ENCODE peak calls at places on chromosome 10, in seven cellular contexts. C, D, V, G, X, U and A are unnamed samples.
A peak's percentile ranks its signal among the peaks of the same experiment; 100 is the strongest.

GRCh38 chr10:2358586-2358985 is 621.3 kb upstream of the ADARB2 start:
- DNase-seq in V (no peak), D (no peak), U (no peak), G (no peak), X (no peak), C (no peak), A (no peak)

GRCh38 chr10:8361510-8361844 is 307.0 kb downstream of the GATA3 start:
- DNase-seq in G (no peak), D (no peak), X (no peak), V (no peak), C (no peak), U (no peak), A (no peak)

GRCh38 chr10:5361966-5362365 is 2.8 kb upstream of the UCN3 start:
- DNase-seq in V (no peak), G (no peak), C (no peak), D (no peak), X (no peak), U (no peak), A (no peak)

GRCh38 chr10:50605280-50606270 is 18.2 kb downstream of the SGMS1 start:
- DNase-seq in D (peak; percentile 69), U (peak; percentile 90), V (peak; percentile 61), C (peak; percentile 56), G (peak; percentile 59), X (peak; percentile 73), A (no peak)

GRCh38 chr10:91887075-91887899 is 22.0 kb downstream of the FGFBP3 start:
- DNase-seq in X (peak; percentile 70), C (peak; percentile 41), G (peak; percentile 46), D (no peak), V (peak; percentile 48), U (no peak), A (no peak)

GRCh38 chr10:113094114-113094486 is 144.1 kb downstream of the TCF7L2 start:
- DNase-seq in U (no peak), C (no peak), X (peak; percentile 87), D (no peak), V (no peak), G (no peak), A (no peak)

GRCh38 chr10:33238643-33239042 is 95.8 kb downstream of the NRP1 start:
- DNase-seq in X (no peak), V (no peak), D (no peak), G (no peak), C (no peak), U (no peak), A (no peak)

GRCh38 chr10:18158698-18159342 is 18.6 kb downstream of the CACNB2 start:
- DNase-seq in C (no peak), V (no peak), U (no peak), G (no peak), D (no peak), X (no peak), A (no peak)

GRCh38 chr10:13834581-13835286 is 248.0 kb downstream of the PRPF18 start:
- DNase-seq in V (no peak), G (peak; percentile 70), D (peak; percentile 60), X (no peak), C (peak; percentile 49), U (no peak), A (no peak)

GRCh38 chr10:43120948-43121290 is 17.3 kb upstream of the CSGALNACT2 start:
- DNase-seq in G (peak; percentile 50), U (no peak), D (peak; percentile 26), C (peak; percentile 15), X (peak; percentile 97), V (no peak), A (no peak)

GRCh38 chr10:11178606-11179221 is 161.0 kb downstream of the CELF2 start:
- DNase-seq in G (peak; percentile 69), V (no peak), C (no peak), X (peak; percentile 95), U (no peak), D (peak; percentile 47), A (no peak)

GRCh38 chr10:70299876-70300275 is 16.1 kb upstream of the NPFFR1 start:
- DNase-seq in X (no peak), U (no peak), C (no peak), V (no peak), G (no peak), D (no peak), A (no peak)

GRCh38 chr10:129929343-129930297 is 34.5 kb downstream of the EBF3 start:
- DNase-seq in V (no peak), C (no peak), D (no peak), G (peak; percentile 17), U (no peak), X (no peak), A (no peak)

GRCh38 chr10:75547391-75548298 is 116.2 kb downstream of the LRMDA start:
- DNase-seq in U (no peak), D (no peak), G (no peak), V (no peak), X (peak; percentile 90), C (no peak), A (no peak)

GRCh38 chr10:17981201-17981600 is 29.5 kb downstream of the SLC39A12 start:
- DNase-seq in D (no peak), V (no peak), U (no peak), X (no peak), C (no peak), G (no peak), A (no peak)

GRCh38 chr10:103502849-103503660 is 9.6 kb downstream of the NEURL1 start:
- DNase-seq in C (no peak), D (no peak), V (no peak), U (no peak), X (no peak), G (no peak), A (no peak)

GRCh38 chr10:89937494-89937893 is 236.1 kb downstream of the KIF20B start:
- DNase-seq in U (no peak), C (no peak), D (no peak), V (no peak), G (no peak), X (no peak), A (no peak)

GRCh38 chr10:7264313-7264741 is 146.5 kb downstream of the SFMBT2 start:
- DNase-seq in X (no peak), G (no peak), U (no peak), C (no peak), D (peak; percentile 51), V (no peak), A (no peak)

DNA sequence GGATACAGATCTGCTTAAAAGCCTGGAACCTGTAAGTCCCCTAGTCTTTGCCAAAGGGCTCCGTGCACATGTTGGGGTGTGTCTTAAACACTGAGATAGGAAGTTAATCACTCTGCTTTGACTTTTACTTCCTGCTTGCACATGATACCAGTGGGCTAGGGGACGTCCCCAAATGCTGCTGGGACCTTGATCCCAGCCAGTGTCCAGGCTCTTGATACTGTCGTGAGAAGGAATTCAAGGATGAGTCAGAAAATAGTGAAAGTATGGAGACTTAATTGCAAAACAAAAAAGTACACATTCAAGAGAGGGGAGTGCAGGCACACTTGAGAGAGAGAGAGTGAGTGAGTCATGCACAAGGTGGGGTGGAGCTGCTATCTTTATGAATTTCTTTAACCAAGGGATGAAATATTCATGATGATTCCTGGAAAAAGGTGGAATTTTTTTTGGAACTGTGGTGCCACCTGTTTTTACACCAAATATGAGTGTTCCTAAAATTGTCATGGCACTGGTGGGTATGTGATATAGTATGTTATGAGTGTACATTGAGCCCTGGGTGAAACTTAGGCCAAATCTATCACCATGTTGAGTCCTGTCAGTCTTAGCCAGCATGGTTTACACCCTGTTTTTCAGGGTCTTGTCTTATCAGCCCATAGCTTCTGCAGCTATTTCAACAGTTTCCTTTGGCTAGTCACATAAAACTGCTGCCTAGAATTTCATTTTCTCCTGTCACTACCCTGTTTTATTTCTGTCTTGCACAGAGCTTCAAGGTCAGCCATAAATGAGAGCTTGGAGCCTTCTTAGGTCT is 88.3 kb upstream of the CYP26C1 start:
- DNase-seq in D (peak; percentile 56), X (peak; percentile 15), U (no peak), V (no peak), G (no peak), C (no peak), A (no peak)
- TF ChIP-seq POLR2A in D (no peak), X (no peak), U (no peak), V (no peak), G (no peak), C (no peak), A (no peak)

GRCh38 chr10:44864042-44864436 is 47.1 kb upstream of the TMEM72 start:
- DNase-seq in D (no peak), U (no peak), X (no peak), G (peak; percentile 45), C (no peak), V (peak; percentile 60), A (no peak)
- H3K4me3 ChIP-seq in D (peak overlapping the region; percentile 45), U (peak overlapping the region; percentile 33), X (no peak overlapping the region), G (peak overlapping the region; percentile 57), C (no peak overlapping the region), V (peak overlapping the region; percentile 37), A (peak overlapping the region; percentile 66)

DNA sequence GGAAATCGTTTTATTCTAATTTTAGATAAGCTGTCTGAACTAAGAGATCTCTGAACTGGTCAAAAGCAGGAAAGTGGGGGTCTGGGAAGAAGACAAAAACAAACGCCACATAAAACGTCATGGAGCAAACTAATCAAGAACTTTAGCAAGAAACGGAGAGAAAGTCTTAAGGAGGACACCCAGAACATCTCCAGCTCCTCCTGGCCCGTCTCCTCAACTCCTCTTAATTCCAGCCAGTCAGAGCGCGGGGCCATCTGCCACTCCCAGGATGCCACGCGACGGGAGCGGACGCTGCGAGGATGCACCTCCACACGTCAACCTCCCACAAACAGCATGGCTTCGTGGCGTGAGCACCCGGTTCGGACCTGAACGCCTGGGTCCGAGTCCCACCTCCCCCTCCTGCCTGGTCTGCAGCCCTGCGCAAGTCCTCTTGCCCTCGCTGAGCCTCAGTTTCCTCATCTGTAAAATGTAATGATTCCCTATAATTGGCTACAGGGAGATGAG is 598 bp downstream of the MMS19 start:
- DNase-seq in V (peak; percentile 74), U (peak; percentile 66), G (peak; percentile 86), X (peak; percentile 91), C (peak; percentile 71), D (peak; percentile 74), A (peak; percentile 43)
- TF ChIP-seq POLR2A in V (peak; percentile 18), U (no peak), G (no peak), X (peak; percentile 27), C (no peak), D (no peak), A (no peak)

GRCh38 chr10:1240341-1240775 is 184.2 kb downstream of the WDR37 start:
- DNase-seq in U (no peak), V (no peak), D (no peak), X (no peak), C (no peak), G (no peak), A (no peak)
- H3K4me3 ChIP-seq in U (no peak overlapping the region), V (no peak overlapping the region), D (no peak overlapping the region), X (no peak overlapping the region), C (no peak overlapping the region), G (no peak overlapping the region), A (peak overlapping the region; percentile 34)

DNA sequence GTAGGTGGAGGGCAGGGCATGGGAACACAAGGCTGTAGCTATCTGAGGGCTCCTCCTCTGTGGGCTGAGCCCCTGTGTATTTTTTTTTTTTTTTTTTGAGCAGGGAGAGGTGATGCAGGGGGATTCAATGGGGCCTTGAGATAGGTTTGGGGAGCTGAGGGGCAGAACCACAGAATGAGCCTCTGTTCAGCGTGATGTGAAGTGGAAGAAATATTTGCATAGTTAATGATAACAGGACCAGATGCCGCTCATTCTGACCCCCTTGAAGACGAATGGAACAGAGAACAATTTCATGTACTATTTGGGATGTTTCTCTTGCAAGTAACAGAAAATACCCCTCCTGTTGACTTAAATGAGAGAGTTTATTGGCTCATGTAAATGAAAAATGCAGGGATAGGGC is 69.7 kb upstream of the EMX2 start:
- DNase-seq in V (no peak), X (no peak), C (no peak), U (no peak), G (no peak), D (no peak), A (no peak)
- TF ChIP-seq POLR2A in V (no peak), X (no peak), C (no peak), U (no peak), G (no peak), D (no peak), A (no peak)